ENCODE peak calls at places on chromosomes 16 and 17, in ten cellular contexts. H is GM12892, G is A549, L is tibial nerve, U is Kasumi-1, J is HTR-8/SVneo, I is AG10803, W is IMR-90, Y is AML-193, R is astrocyte of the cerebellum. E is an unnamed sample.

GRCh38 chr17:76473541-76473985 is 6.2 kb downstream of the AANAT start:
- DNase-seq in R (no peak), L (no peak), U (peak), I (no peak), G (no peak), Y (no peak), W (no peak), J (no peak), H (no peak), E (no peak)

GRCh38 chr17:13931752-13932477 is 137.4 kb upstream of the COX10 start:
- DNase-seq in I (peak), L (peak), J (no peak), W (peak), Y (peak), G (no peak), U (peak), R (peak), H (no peak), E (peak)

GRCh38 chr16:9647981-9648701 is 534.1 kb downstream of the GRIN2A start:
- DNase-seq in Y (no peak), R (no peak), U (no peak), I (peak), W (no peak), J (peak), L (no peak), H (no peak), G (peak), E (peak)

GRCh38 chr17:79971651-79972050 is 64.0 kb downstream of the TBC1D16 start:
- DNase-seq in W (no peak), L (no peak), J (no peak), H (no peak), G (no peak), U (no peak), I (no peak), Y (no peak), R (no peak), E (no peak)

GRCh38 chr17:82959242-82959930 is 119.6 kb upstream of the ZNF750 start:
- DNase-seq in I (no peak), H (no peak), J (no peak), R (no peak), U (no peak), Y (no peak), W (no peak), L (no peak), G (no peak), E (no peak)

GRCh38 chr17:60451071-60451470 is 28.8 kb downstream of the CHCT1 start:
- DNase-seq in U (no peak), Y (no peak), I (no peak), H (no peak), G (no peak), W (no peak), J (no peak), R (no peak), L (no peak), E (no peak)

GRCh38 chr17:51152766-51153209 is 571 bp upstream of the NME1 start:
- DNase-seq in U (peak), H (no peak), L (no peak), W (peak), I (no peak), G (peak), R (no peak), J (peak), Y (peak), E (no peak)

GRCh38 chr17:11921296-11921695 is 76.0 kb downstream of the ZNF18 start:
- DNase-seq in U (no peak), R (no peak), I (no peak), H (no peak), L (no peak), W (no peak), J (no peak), G (no peak), Y (no peak), E (no peak)

GRCh38 chr16:86038923-86039310 is 140.0 kb downstream of the IRF8 start:
- DNase-seq in Y (no peak), J (no peak), W (no peak), G (no peak), R (no peak), I (no peak), L (no peak), U (no peak), H (no peak), E (no peak)

GRCh38 chr17:45144199-45145034 is 3.9 kb upstream of the HEXIM1 start:
- DNase-seq in U (no peak), W (no peak), J (no peak), Y (no peak), G (no peak), H (no peak), R (no peak), L (peak), I (peak), E (no peak)

E was measured in germinal center.